ENCODE peak calls at places on chromosomes 6 and 20, in six cellular contexts. One of them, this sample, is unnamed.

GRCh38 chr6:11700118-11700718 is 78.4 kb downstream of the ADTRP start:
- DNase-seq in H1: no peak
- DNase-seq in neuronal stem cell: no peak
- DNase-seq in mesenchymal stem cell: peak
- DNase-seq in IMR-90: peak
- DNase-seq in H9: no peak
- DNase-seq in this sample: peak

GRCh38 chr20:46400828-46401477 is 5.5 kb downstream of the ELMO2 start:
- DNase-seq in IMR-90: peak
- DNase-seq in mesenchymal stem cell: peak
- DNase-seq in H1: no peak
- DNase-seq in neuronal stem cell: peak
- DNase-seq in H9: no peak
- DNase-seq in this sample: peak

GRCh38 chr20:34250005-34250404 is 8.8 kb downstream of the ASIP start:
- DNase-seq in H1: no peak
- DNase-seq in H9: no peak
- DNase-seq in mesenchymal stem cell: no peak
- DNase-seq in IMR-90: no peak
- DNase-seq in neuronal stem cell: no peak
- DNase-seq in this sample: no peak

GRCh38 chr6:127471379-127472255 is 12.4 kb upstream of the KIAA0408 start:
- DNase-seq in H9: no peak
- DNase-seq in H1: no peak
- DNase-seq in IMR-90: peak
- DNase-seq in mesenchymal stem cell: peak
- DNase-seq in neuronal stem cell: no peak
- DNase-seq in this sample: no peak

GRCh38 chr6:133645000-133645619 is 243.8 kb upstream of the TCF21 start:
- DNase-seq in H1: no peak
- DNase-seq in H9: no peak
- DNase-seq in IMR-90: peak
- DNase-seq in neuronal stem cell: no peak
- DNase-seq in mesenchymal stem cell: peak
- DNase-seq in this sample: peak

GRCh38 chr20:37598101-37598530 is 70.4 kb upstream of the BLCAP start:
- DNase-seq in mesenchymal stem cell: no peak
- DNase-seq in neuronal stem cell: peak
- DNase-seq in H1: peak
- DNase-seq in IMR-90: no peak
- DNase-seq in H9: peak
- DNase-seq in this sample: peak

GRCh38 chr6:4169028-4169789 is 33.8 kb upstream of the ECI2 start:
- DNase-seq in mesenchymal stem cell: no peak
- DNase-seq in H1: no peak
- DNase-seq in neuronal stem cell: no peak
- DNase-seq in H9: no peak
- DNase-seq in IMR-90: peak
- DNase-seq in this sample: no peak

GRCh38 chr20:60108397-60108796 is 150.2 kb downstream of the CDH26 start:
- DNase-seq in H1: no peak
- DNase-seq in neuronal stem cell: no peak
- DNase-seq in mesenchymal stem cell: peak
- DNase-seq in IMR-90: peak
- DNase-seq in H9: no peak
- DNase-seq in this sample: no peak

GRCh38 chr6:170205534-170206316 is 85.2 kb downstream of the DLL1 start:
- DNase-seq in neuronal stem cell: no peak
- DNase-seq in H9: peak
- DNase-seq in IMR-90: no peak
- DNase-seq in H1: no peak
- DNase-seq in mesenchymal stem cell: no peak
- DNase-seq in this sample: no peak
- H3K4ac ChIP-seq in neuronal stem cell: no peak
- H3K4ac ChIP-seq in H9: no peak
- H3K4ac ChIP-seq in IMR-90: no peak
- H3K4ac ChIP-seq in H1: peak
- H3K4ac ChIP-seq in mesenchymal stem cell: no peak
- H3K4ac ChIP-seq in this sample: no peak

DNA sequence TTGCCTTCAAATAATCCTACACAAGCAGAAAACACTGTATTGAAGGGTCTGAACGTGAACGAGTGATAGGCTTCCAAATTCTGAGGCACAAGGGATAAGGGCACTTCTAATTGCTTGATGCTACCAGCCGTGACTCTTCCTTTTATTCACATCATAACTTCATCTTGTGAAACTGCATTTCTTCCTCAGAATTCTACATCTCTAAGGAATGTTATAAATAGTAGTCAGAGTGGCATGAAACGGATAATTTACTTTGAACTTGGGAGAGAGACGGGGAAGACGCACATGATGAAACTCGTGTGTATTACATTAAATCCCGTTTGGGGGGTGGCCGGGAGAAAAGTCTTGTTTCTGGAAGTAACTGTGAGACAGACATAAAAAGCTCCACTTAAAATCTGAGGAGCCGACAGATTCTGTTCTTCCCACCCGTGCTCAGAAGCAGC is 754 bp downstream of the HDDC2 start:
- DNase-seq in neuronal stem cell: no peak
- DNase-seq in H1: no peak
- DNase-seq in mesenchymal stem cell: peak
- DNase-seq in IMR-90: peak
- DNase-seq in H9: no peak
- DNase-seq in this sample: peak
- H3K4ac ChIP-seq in neuronal stem cell: no peak
- H3K4ac ChIP-seq in H1: peak
- H3K4ac ChIP-seq in mesenchymal stem cell: peak
- H3K4ac ChIP-seq in IMR-90: peak
- H3K4ac ChIP-seq in H9: peak
- H3K4ac ChIP-seq in this sample: peak

DNA sequence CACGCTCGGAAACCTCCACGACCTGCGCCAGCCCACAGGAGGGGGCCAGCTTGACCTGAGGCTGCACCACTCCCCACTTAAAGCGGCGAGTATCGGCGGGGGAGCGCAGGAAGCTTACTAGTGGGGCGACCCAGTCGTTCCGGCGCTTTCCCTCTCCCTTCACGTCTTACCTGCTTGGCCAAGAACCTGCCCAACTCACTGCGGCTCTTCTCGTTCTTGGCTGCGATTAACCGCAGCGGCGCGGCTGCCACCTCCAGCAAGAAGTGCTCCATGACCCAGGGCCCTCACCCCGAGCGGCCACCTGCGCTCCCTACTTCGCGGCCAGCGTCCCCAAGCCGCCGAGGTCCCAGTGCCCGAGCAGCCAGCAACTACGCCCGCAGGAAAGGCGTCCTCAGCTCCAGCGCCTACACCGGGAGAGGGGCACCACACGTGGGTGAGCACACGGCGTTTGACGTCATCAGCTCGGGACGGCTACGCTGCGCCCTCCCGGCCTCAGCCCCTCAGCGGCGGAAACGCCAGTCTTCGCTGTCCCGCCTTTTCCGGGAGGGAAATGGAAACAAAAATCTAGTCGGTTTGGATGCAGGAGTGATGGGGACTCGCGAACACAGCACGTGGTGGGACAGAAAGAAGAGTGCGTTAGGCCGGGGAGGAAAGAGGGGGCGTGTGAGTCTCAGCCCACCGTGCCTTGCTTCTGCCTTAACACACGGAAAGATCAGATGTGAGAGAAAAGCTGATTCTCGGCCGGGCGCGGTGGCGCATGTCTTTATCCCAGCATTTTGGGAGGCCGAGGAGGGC is at the start of gene MDN1:
- DNase-seq in mesenchymal stem cell: peak
- DNase-seq in H1: peak
- DNase-seq in IMR-90: peak
- DNase-seq in neuronal stem cell: peak
- DNase-seq in H9: peak
- DNase-seq in this sample: peak
- H3K4ac ChIP-seq in mesenchymal stem cell: peak
- H3K4ac ChIP-seq in H1: peak
- H3K4ac ChIP-seq in IMR-90: peak
- H3K4ac ChIP-seq in neuronal stem cell: no peak
- H3K4ac ChIP-seq in H9: no peak
- H3K4ac ChIP-seq in this sample: peak

GRCh38 chr6:44388135-44388487 is 605 bp downstream of the CDC5L start:
- DNase-seq in IMR-90: no peak
- DNase-seq in H9: no peak
- DNase-seq in neuronal stem cell: no peak
- DNase-seq in mesenchymal stem cell: no peak
- DNase-seq in H1: no peak
- DNase-seq in this sample: peak
- H3K4ac ChIP-seq in IMR-90: peak
- H3K4ac ChIP-seq in H9: no peak
- H3K4ac ChIP-seq in neuronal stem cell: no peak
- H3K4ac ChIP-seq in mesenchymal stem cell: no peak
- H3K4ac ChIP-seq in H1: no peak
- H3K4ac ChIP-seq in this sample: no peak

GRCh38 chr6:43799671-43800623 is 29.9 kb downstream of the VEGFA start:
- DNase-seq in H1: no peak
- DNase-seq in H9: no peak
- DNase-seq in neuronal stem cell: no peak
- DNase-seq in mesenchymal stem cell: no peak
- DNase-seq in IMR-90: no peak
- DNase-seq in this sample: no peak
- H3K4ac ChIP-seq in H1: no peak
- H3K4ac ChIP-seq in H9: no peak
- H3K4ac ChIP-seq in neuronal stem cell: no peak
- H3K4ac ChIP-seq in mesenchymal stem cell: peak
- H3K4ac ChIP-seq in IMR-90: peak
- H3K4ac ChIP-seq in this sample: no peak

GRCh38 chr6:114007451-114007953 is 36.6 kb upstream of the HDAC2 start:
- DNase-seq in H1: no peak
- DNase-seq in mesenchymal stem cell: no peak
- DNase-seq in IMR-90: no peak
- DNase-seq in H9: no peak
- DNase-seq in neuronal stem cell: no peak
- DNase-seq in this sample: peak
- H3K4ac ChIP-seq in H1: no peak
- H3K4ac ChIP-seq in mesenchymal stem cell: peak
- H3K4ac ChIP-seq in IMR-90: peak
- H3K4ac ChIP-seq in H9: no peak
- H3K4ac ChIP-seq in neuronal stem cell: no peak
- H3K4ac ChIP-seq in this sample: peak

GRCh38 chr20:23412026-23412425 is 9.3 kb downstream of the NAPB start:
- DNase-seq in IMR-90: peak
- DNase-seq in H1: no peak
- DNase-seq in mesenchymal stem cell: peak
- DNase-seq in H9: no peak
- DNase-seq in neuronal stem cell: no peak
- DNase-seq in this sample: peak

GRCh38 chr20:23406880-23407279 is 14.4 kb downstream of the NAPB start:
- DNase-seq in IMR-90: no peak
- DNase-seq in H1: no peak
- DNase-seq in H9: no peak
- DNase-seq in neuronal stem cell: no peak
- DNase-seq in mesenchymal stem cell: no peak
- DNase-seq in this sample: no peak

GRCh38 chr20:23407770-23408467 is 13.4 kb downstream of the NAPB start:
- DNase-seq in H9: no peak
- DNase-seq in H1: no peak
- DNase-seq in IMR-90: no peak
- DNase-seq in neuronal stem cell: no peak
- DNase-seq in mesenchymal stem cell: no peak
- DNase-seq in this sample: no peak

GRCh38 chr20:23408957-23409356 is 12.3 kb downstream of the NAPB start:
- DNase-seq in H9: no peak
- DNase-seq in H1: no peak
- DNase-seq in mesenchymal stem cell: no peak
- DNase-seq in neuronal stem cell: no peak
- DNase-seq in IMR-90: no peak
- DNase-seq in this sample: no peak

DNA sequence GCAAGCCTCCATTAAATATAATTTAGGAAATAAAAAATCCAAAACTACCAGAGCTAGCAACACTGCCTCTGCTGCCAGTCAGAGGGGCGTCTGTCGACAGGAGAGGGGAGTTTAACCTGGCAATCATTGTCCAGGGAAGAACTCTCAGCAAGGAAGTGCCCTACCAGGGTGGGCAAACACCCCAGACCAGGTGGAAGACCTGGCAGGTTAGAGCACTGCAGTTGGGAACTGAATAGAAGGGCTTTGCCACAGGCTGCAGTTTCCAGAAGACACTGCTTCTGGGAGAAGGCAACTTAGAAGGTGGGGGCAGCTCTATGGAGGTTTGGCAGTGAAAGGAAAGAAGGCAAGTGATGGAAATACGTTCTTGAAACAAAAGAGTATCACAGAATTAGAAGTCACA is 11.5 kb downstream of the NAPB start:
- DNase-seq in neuronal stem cell: no peak
- DNase-seq in IMR-90: no peak
- DNase-seq in H1: no peak
- DNase-seq in H9: no peak
- DNase-seq in mesenchymal stem cell: no peak
- DNase-seq in this sample: no peak
- H3K4ac ChIP-seq in neuronal stem cell: no peak
- H3K4ac ChIP-seq in IMR-90: no peak
- H3K4ac ChIP-seq in H1: no peak
- H3K4ac ChIP-seq in H9: no peak
- H3K4ac ChIP-seq in mesenchymal stem cell: no peak
- H3K4ac ChIP-seq in this sample: no peak

GRCh38 chr6:89287351-89288028 is 27.6 kb downstream of the GABRR2 start:
- DNase-seq in H1: no peak
- DNase-seq in H9: no peak
- DNase-seq in mesenchymal stem cell: no peak
- DNase-seq in neuronal stem cell: no peak
- DNase-seq in IMR-90: no peak
- DNase-seq in this sample: no peak
- H3K4ac ChIP-seq in H1: no peak
- H3K4ac ChIP-seq in H9: no peak
- H3K4ac ChIP-seq in mesenchymal stem cell: no peak
- H3K4ac ChIP-seq in neuronal stem cell: no peak
- H3K4ac ChIP-seq in IMR-90: no peak
- H3K4ac ChIP-seq in this sample: no peak

GRCh38 chr6:13810688-13811446 is 3.5 kb downstream of the MCUR1 start:
- DNase-seq in IMR-90: no peak
- DNase-seq in H1: no peak
- DNase-seq in H9: no peak
- DNase-seq in mesenchymal stem cell: no peak
- DNase-seq in neuronal stem cell: no peak
- DNase-seq in this sample: no peak
- H3K4ac ChIP-seq in IMR-90: no peak
- H3K4ac ChIP-seq in H1: no peak
- H3K4ac ChIP-seq in H9: no peak
- H3K4ac ChIP-seq in mesenchymal stem cell: no peak
- H3K4ac ChIP-seq in neuronal stem cell: no peak
- H3K4ac ChIP-seq in this sample: no peak

DNA sequence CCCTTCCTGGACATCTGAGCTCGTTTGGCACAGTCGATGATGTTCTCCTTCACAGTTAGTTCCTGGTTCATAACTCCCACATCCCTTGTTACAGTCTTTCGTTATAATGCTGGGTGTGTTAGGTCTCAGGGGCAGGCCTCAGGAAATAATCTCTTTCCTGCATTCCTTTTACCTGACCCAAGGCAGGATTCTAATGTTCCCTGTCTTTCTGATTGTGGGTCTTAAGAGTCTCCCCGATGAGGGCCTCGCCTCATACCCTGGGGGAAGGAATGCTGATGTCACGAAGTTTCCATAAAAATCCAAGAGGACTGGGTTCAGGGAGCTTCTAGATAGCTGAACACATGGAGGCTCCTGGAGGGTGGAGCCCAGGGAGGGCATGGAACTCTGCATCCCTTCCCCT is 104.0 kb upstream of the CARMIL1 start:
- DNase-seq in neuronal stem cell: no peak
- DNase-seq in H1: peak
- DNase-seq in H9: no peak
- DNase-seq in IMR-90: peak
- DNase-seq in mesenchymal stem cell: no peak
- DNase-seq in this sample: peak
- H3K4ac ChIP-seq in neuronal stem cell: no peak
- H3K4ac ChIP-seq in H1: no peak
- H3K4ac ChIP-seq in H9: no peak
- H3K4ac ChIP-seq in IMR-90: peak
- H3K4ac ChIP-seq in mesenchymal stem cell: peak
- H3K4ac ChIP-seq in this sample: no peak

This sample was measured in mesendoderm.